ENCODE peak calls at places on chromosome 1, in nine cellular contexts. R is amniotic epithelial cell; F is fibroblast of villous mesenchyme; S is stimulated activated CD8-positive, alpha-beta memory T cell treated with anti-CD3 and anti-CD28 coated beads, Interleukin-2, amount 100 ng/mL, for 48 hours; H is T-helper 1 cell; T is activated CD4-positive, alpha-beta T cell treated with anti-CD3 and anti-CD28 coated beads, Interleukin-2, amount 50 U/mL, for 1 hour; X is naive B cell; C is Calu3; B is stimulated activated CD4-positive, alpha-beta T cell treated with anti-CD3 and anti-CD28 coated beads, Interleukin-1b, Interleukin-23, amount 100 ng/mL, for 4 hours. O is an unnamed sample.

GRCh38 chr1:42046772-42047552 is 106.2 kb upstream of the GUCA2B start:
- DNase-seq in H (no peak), C (no peak), S (no peak), R (peak), T (no peak), B (no peak), F (no peak), X (no peak), O (no peak)

GRCh38 chr1:185158806-185159205 is 1.8 kb downstream of the SWT1 start:
- DNase-seq in F (no peak), S (no peak), B (no peak), T (no peak), C (no peak), R (no peak), H (no peak), X (no peak), O (no peak)

GRCh38 chr1:6180578-6181311 is 624 bp upstream of the CHD5 start:
- DNase-seq in X (no peak), R (no peak), B (no peak), C (no peak), T (no peak), H (no peak), S (no peak), F (no peak), O (no peak)

GRCh38 chr1:222631611-222632208 is 13.8 kb downstream of the MIA3 start:
- DNase-seq in H (no peak), T (no peak), C (no peak), X (no peak), R (no peak), F (peak), B (no peak), S (no peak), O (no peak)

GRCh38 chr1:109892476-109893368 is 17.9 kb upstream of the CSF1 start:
- DNase-seq in H (no peak), S (no peak), X (no peak), F (no peak), C (peak), R (peak), T (no peak), B (no peak), O (no peak)

GRCh38 chr1:11730429-11730861 is 5.5 kb upstream of the AGTRAP start:
- DNase-seq in R (peak), S (no peak), T (no peak), X (peak), H (no peak), B (no peak), C (no peak), F (peak), O (peak)

GRCh38 chr1:208931936-208932335 is 651.6 kb upstream of the CAMK1G start:
- DNase-seq in X (no peak), H (no peak), S (no peak), R (no peak), B (no peak), T (no peak), C (no peak), F (no peak), O (no peak)

GRCh38 chr1:64343105-64343960 is 126.6 kb upstream of the CACHD1 start:
- DNase-seq in H (no peak), C (peak), X (no peak), F (peak), T (no peak), R (peak), S (no peak), B (no peak), O (no peak)

GRCh38 chr1:100360790-100361232 is 8.5 kb downstream of the CDC14A start:
- DNase-seq in B (no peak), R (peak), X (no peak), T (no peak), H (no peak), F (peak), C (no peak), S (no peak), O (no peak)

GRCh38 chr1:224432141-224432540 is 2.5 kb downstream of the WDR26 start:
- DNase-seq in C (no peak), S (no peak), F (peak), B (no peak), X (no peak), R (peak), H (no peak), T (no peak), O (no peak)

O was measured in CD4-positive, CD25-positive, alpha-beta regulatory T cell.